ENCODE peak calls at places on chromosomes 1 and 21, in six cellular contexts. One of them, this sample, is unnamed. For H3K4me1, the result is how much of the 10 kb centered on the place peaks cover.

GRCh38 chr1:208007938-208008342 is 97.0 kb upstream of the CD34 start:
- DNase-seq in Peyer's patch: no peak
- DNase-seq in prostate gland: no peak
- DNase-seq in heart left ventricle: no peak
- DNase-seq in suprapubic skin: no peak
- DNase-seq in body of pancreas: no peak
- DNase-seq in this sample: no peak

GRCh38 chr1:15948091-15948591 is 27.8 kb downstream of the ZBTB17 start:
- DNase-seq in Peyer's patch: peak
- DNase-seq in prostate gland: no peak
- DNase-seq in heart left ventricle: no peak
- DNase-seq in suprapubic skin: no peak
- DNase-seq in body of pancreas: no peak
- DNase-seq in this sample: peak

GRCh38 chr21:29343517-29343916 is 44.8 kb downstream of the BACH1 start:
- DNase-seq in Peyer's patch: no peak
- DNase-seq in prostate gland: no peak
- DNase-seq in heart left ventricle: no peak
- DNase-seq in suprapubic skin: no peak
- DNase-seq in body of pancreas: peak
- DNase-seq in this sample: no peak

GRCh38 chr1:97247196-97247595 is 525.6 kb downstream of the PTBP2 start:
- DNase-seq in Peyer's patch: no peak
- DNase-seq in prostate gland: no peak
- DNase-seq in heart left ventricle: no peak
- DNase-seq in suprapubic skin: no peak
- DNase-seq in body of pancreas: no peak
- DNase-seq in this sample: no peak

GRCh38 chr21:46118305-46118870 is 20.5 kb downstream of the COL6A2 start:
- DNase-seq in Peyer's patch: peak
- DNase-seq in prostate gland: no peak
- DNase-seq in heart left ventricle: peak
- DNase-seq in suprapubic skin: peak
- DNase-seq in body of pancreas: peak
- DNase-seq in this sample: peak

GRCh38 chr1:76659171-76659940 is 207.9 kb upstream of the ST6GALNAC5 start:
- DNase-seq in Peyer's patch: no peak
- DNase-seq in prostate gland: no peak
- DNase-seq in heart left ventricle: no peak
- DNase-seq in suprapubic skin: no peak
- DNase-seq in body of pancreas: no peak
- DNase-seq in this sample: no peak

GRCh38 chr1:169149555-169150286 is 43.2 kb downstream of the ATP1B1 start:
- DNase-seq in Peyer's patch: no peak
- DNase-seq in prostate gland: no peak
- DNase-seq in heart left ventricle: no peak
- DNase-seq in suprapubic skin: no peak
- DNase-seq in body of pancreas: no peak
- DNase-seq in this sample: no peak

GRCh38 chr1:56578963-56579875 is at the start of gene PLPP3:
- DNase-seq in Peyer's patch: peak
- DNase-seq in prostate gland: peak
- DNase-seq in heart left ventricle: peak
- DNase-seq in suprapubic skin: peak
- DNase-seq in body of pancreas: peak
- DNase-seq in this sample: peak

GRCh38 chr1:226525750-226526149 is 22.8 kb upstream of the STUM start:
- DNase-seq in Peyer's patch: no peak
- DNase-seq in prostate gland: no peak
- DNase-seq in heart left ventricle: no peak
- DNase-seq in suprapubic skin: peak
- DNase-seq in body of pancreas: no peak
- DNase-seq in this sample: no peak

GRCh38 chr1:205494119-205494518 is 10.3 kb upstream of the CDK18 start:
- DNase-seq in Peyer's patch: no peak
- DNase-seq in prostate gland: no peak
- DNase-seq in heart left ventricle: no peak
- DNase-seq in suprapubic skin: no peak
- DNase-seq in body of pancreas: no peak
- DNase-seq in this sample: no peak

GRCh38 chr1:182143825-182144661 is 82.5 kb upstream of the ZNF648 start:
- DNase-seq in Peyer's patch: peak
- DNase-seq in prostate gland: peak
- DNase-seq in heart left ventricle: peak
- DNase-seq in suprapubic skin: peak
- DNase-seq in body of pancreas: peak
- DNase-seq in this sample: peak

GRCh38 chr1:186482661-186483255 is 21.8 kb upstream of the PDC start:
- DNase-seq in Peyer's patch: peak
- DNase-seq in prostate gland: peak
- DNase-seq in heart left ventricle: peak
- DNase-seq in suprapubic skin: no peak
- DNase-seq in body of pancreas: peak
- DNase-seq in this sample: peak

GRCh38 chr21:33751533-33751932 is 109.2 kb downstream of the ITSN1 start:
- DNase-seq in Peyer's patch: no peak
- DNase-seq in prostate gland: no peak
- DNase-seq in heart left ventricle: no peak
- DNase-seq in suprapubic skin: no peak
- DNase-seq in body of pancreas: no peak
- DNase-seq in this sample: no peak

GRCh38 chr1:154193821-154194220 is 1.9 kb upstream of the TPM3 start:
- DNase-seq in Peyer's patch: peak
- DNase-seq in prostate gland: no peak
- DNase-seq in heart left ventricle: no peak
- DNase-seq in suprapubic skin: no peak
- DNase-seq in body of pancreas: peak
- DNase-seq in this sample: peak

GRCh38 chr1:15656464-15656863 is 27.7 kb upstream of the PLEKHM2 start:
- DNase-seq in Peyer's patch: no peak
- DNase-seq in prostate gland: no peak
- DNase-seq in heart left ventricle: no peak
- DNase-seq in suprapubic skin: no peak
- DNase-seq in body of pancreas: no peak
- DNase-seq in this sample: no peak

DNA sequence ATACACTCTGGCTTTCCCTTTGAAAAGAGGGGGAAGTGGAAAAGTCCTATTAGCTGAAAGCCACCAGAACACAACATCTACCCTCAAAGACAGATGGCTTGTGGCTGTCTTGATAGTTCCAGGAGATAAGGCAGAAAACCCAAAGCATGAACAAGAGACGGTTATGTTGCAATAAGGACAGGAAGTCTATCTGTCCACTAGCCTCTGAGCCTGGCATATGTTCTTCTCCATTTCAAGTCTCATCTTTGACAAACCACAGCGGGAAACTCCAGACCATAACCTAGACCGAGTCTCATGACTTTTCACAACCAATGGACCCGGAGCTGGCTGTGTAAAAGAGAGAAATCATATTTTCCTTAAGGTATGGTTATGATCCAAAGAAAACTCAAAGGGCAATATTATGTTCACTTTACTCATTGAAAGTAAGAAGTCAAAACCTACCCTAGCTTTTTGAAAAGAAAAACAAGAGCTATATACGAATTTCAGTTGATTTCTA is 33.8 kb downstream of the DUSP10 start:
- DNase-seq in Peyer's patch: peak
- DNase-seq in prostate gland: no peak
- DNase-seq in heart left ventricle: no peak
- DNase-seq in suprapubic skin: no peak
- DNase-seq in body of pancreas: no peak
- DNase-seq in this sample: no peak
- H3K4me3 ChIP-seq in Peyer's patch: no peak
- H3K4me3 ChIP-seq in prostate gland: no peak
- H3K4me3 ChIP-seq in heart left ventricle: no peak
- H3K4me3 ChIP-seq in suprapubic skin: no peak
- H3K4me3 ChIP-seq in body of pancreas: no peak
- H3K4me3 ChIP-seq in this sample: no peak

GRCh38 chr1:201695607-201696006 is 133.3 kb upstream of the IPO9 start:
- DNase-seq in Peyer's patch: no peak
- DNase-seq in prostate gland: no peak
- DNase-seq in heart left ventricle: no peak
- DNase-seq in suprapubic skin: no peak
- DNase-seq in body of pancreas: no peak
- DNase-seq in this sample: no peak
- H3K4me1 ChIP-seq in Peyer's patch: under half
- H3K4me1 ChIP-seq in prostate gland: under half
- H3K4me1 ChIP-seq in heart left ventricle: under half
- H3K4me1 ChIP-seq in suprapubic skin: under half
- H3K4me1 ChIP-seq in body of pancreas: under half
- H3K4me1 ChIP-seq in this sample: under half

DNA sequence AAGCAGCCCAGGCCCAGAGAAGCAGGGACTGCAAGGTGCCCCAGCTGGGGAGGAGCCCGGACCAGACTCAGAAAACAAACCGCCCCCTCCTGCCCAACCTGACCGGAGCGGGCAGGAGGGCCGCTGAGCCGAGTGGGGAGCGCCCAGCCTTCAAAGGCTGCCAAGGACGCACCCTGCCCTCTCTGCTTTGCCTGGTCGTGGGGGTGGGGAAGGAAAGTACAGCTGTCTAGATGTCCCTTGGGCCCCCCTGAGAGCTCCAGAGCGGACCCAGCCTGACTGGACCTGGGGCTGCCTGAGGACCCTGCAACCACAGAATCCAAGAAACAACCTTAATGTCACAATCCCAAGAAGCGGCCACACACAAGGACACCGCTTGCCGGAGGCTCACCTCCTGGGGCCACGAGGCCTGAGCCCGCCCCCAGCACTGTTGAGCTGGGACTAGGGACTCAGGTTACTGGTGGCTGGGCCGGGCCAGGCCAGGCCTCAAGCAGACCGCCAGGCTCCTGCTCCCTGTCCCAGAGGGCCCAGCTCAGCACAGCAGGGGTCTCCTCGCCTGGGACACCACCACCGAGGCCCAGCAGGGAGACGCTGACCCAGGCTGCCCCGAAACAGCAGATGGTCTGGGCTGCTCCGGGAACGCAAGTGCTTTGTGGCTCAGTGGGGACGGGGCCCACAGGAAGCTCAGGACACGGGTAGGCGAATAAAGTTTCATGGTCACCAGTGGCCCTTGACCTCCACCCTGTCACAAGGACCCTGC is 1.4 kb downstream of the DVL1 start:
- DNase-seq in Peyer's patch: peak
- DNase-seq in prostate gland: no peak
- DNase-seq in heart left ventricle: no peak
- DNase-seq in suprapubic skin: no peak
- DNase-seq in body of pancreas: peak
- DNase-seq in this sample: peak
- TF ChIP-seq POLR2A in Peyer's patch: no peak
- TF ChIP-seq POLR2A in prostate gland: no peak
- TF ChIP-seq POLR2A in heart left ventricle: no peak
- TF ChIP-seq POLR2A in suprapubic skin: no peak
- TF ChIP-seq POLR2A in body of pancreas: peak
- TF ChIP-seq POLR2A in this sample: peak

GRCh38 chr1:152107289-152107983 is 7.8 kb downstream of the TCHH start:
- DNase-seq in Peyer's patch: no peak
- DNase-seq in prostate gland: no peak
- DNase-seq in heart left ventricle: no peak
- DNase-seq in suprapubic skin: no peak
- DNase-seq in body of pancreas: no peak
- DNase-seq in this sample: no peak

GRCh38 chr1:152109231-152109997 is 5.8 kb downstream of the TCHH start:
- DNase-seq in Peyer's patch: no peak
- DNase-seq in prostate gland: no peak
- DNase-seq in heart left ventricle: no peak
- DNase-seq in suprapubic skin: no peak
- DNase-seq in body of pancreas: no peak
- DNase-seq in this sample: no peak

GRCh38 chr1:152109998-152110294 is 5.3 kb downstream of the TCHH start:
- DNase-seq in Peyer's patch: no peak
- DNase-seq in prostate gland: no peak
- DNase-seq in heart left ventricle: no peak
- DNase-seq in suprapubic skin: no peak
- DNase-seq in body of pancreas: no peak
- DNase-seq in this sample: no peak

GRCh38 chr1:152107984-152108898 is 7.0 kb downstream of the TCHH start:
- DNase-seq in Peyer's patch: no peak
- DNase-seq in prostate gland: no peak
- DNase-seq in heart left ventricle: peak
- DNase-seq in suprapubic skin: no peak
- DNase-seq in body of pancreas: peak
- DNase-seq in this sample: no peak

GRCh38 chr1:152108899-152109222 is 6.4 kb downstream of the TCHH start:
- DNase-seq in Peyer's patch: no peak
- DNase-seq in prostate gland: no peak
- DNase-seq in heart left ventricle: no peak
- DNase-seq in suprapubic skin: no peak
- DNase-seq in body of pancreas: no peak
- DNase-seq in this sample: no peak
- H3K4me3 ChIP-seq in Peyer's patch: peak
- H3K4me3 ChIP-seq in prostate gland: no peak
- H3K4me3 ChIP-seq in heart left ventricle: peak
- H3K4me3 ChIP-seq in suprapubic skin: peak
- H3K4me3 ChIP-seq in body of pancreas: no peak
- H3K4me3 ChIP-seq in this sample: no peak

This sample was measured in adrenal gland.